ENCODE peak calls at places on chromosomes 16 and 17, in nine cellular contexts. K is body of pancreas, Q is RWPE2, X is Caco-2, L is DND-41, S is heart right ventricle, I is PC-3, N is pancreas, Z is suprapubic skin. R is an unnamed sample.

GRCh38 chr17:32275060-32276042 is 9.7 kb downstream of the RHBDL3 start:
- DNase-seq in I (peak; percentile 74), L (no peak), Z (no peak), S (no peak), N (no peak), Q (no peak), X (no peak), K (no peak), R (no peak)

GRCh38 chr17:40519089-40519775 is 17.8 kb upstream of the TNS4 start:
- DNase-seq in X (no peak), I (no peak), S (no peak), L (no peak), N (no peak), K (no peak), Q (peak; percentile 38), Z (peak; percentile 58), R (no peak)

GRCh38 chr17:35668807-35669206 is 62.6 kb upstream of the RASL10B start:
- DNase-seq in X (no peak), I (no peak), K (no peak), S (no peak), N (no peak), Q (no peak), Z (no peak), L (no peak), R (no peak)

GRCh38 chr17:72534265-72534664 is 413.4 kb downstream of the SOX9 start:
- DNase-seq in S (no peak), X (no peak), I (no peak), Z (no peak), Q (no peak), N (no peak), K (no peak), L (no peak), R (no peak)

GRCh38 chr17:43906951-43907424 is 348 bp downstream of the MPP2 start:
- DNase-seq in Q (no peak), L (no peak), K (peak; percentile 22), S (no peak), X (no peak), N (no peak), I (no peak), Z (no peak), R (no peak)

GRCh38 chr17:1491406-1492248 is 859 bp downstream of the MYO1C start:
- DNase-seq in S (peak; percentile 67), Q (no peak), X (no peak), N (peak; percentile 54), K (peak; percentile 77), I (peak; percentile 52), Z (no peak), L (no peak), R (peak; percentile 37)

GRCh38 chr17:19019041-19019941 is 14.7 kb upstream of the FAM83G start:
- DNase-seq in L (no peak), I (no peak), Z (no peak), S (no peak), Q (peak; percentile 62), K (peak; percentile 7), X (no peak), N (no peak), R (no peak)

GRCh38 chr17:47277921-47278320 is 24.3 kb downstream of the ITGB3 start:
- DNase-seq in I (no peak), Z (no peak), N (no peak), S (no peak), L (no peak), Q (no peak), X (no peak), K (no peak), R (no peak)

GRCh38 chr17:61837175-61838051 is 25.9 kb downstream of the BRIP1 start:
- DNase-seq in S (peak; percentile 24), I (peak; percentile 85), N (peak; percentile 44), X (peak; percentile 51), Z (no peak), L (peak; percentile 51), K (peak; percentile 75), Q (no peak), R (peak; percentile 20)

DNA sequence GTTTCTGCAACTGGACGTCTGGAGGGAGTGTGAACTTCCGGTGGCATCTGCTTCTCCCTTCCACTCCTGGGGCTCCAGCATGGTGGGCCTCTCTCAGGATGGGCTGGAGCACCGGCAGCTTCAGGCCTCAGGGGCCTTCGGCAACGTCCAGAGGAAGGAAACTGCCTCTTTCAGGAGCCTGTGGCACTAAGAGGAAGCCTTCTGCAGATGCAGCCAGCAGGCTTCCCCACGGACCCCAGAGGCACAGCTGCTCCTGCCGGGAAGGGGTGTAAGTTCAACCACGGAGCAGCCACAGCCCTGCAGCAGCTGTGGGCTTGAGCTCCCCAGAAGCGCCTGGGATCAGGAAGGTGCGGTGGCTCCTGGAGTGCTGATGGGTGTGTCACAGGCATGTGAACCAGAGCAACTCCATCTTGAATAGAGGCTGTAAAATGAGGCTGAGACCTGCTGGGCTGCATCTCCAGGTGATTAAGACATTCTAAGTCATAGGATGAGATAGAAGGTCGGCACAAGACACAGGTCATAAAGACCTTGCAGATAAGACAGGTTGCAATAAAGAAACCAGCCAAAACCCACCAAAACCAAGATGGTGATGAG is 50.8 kb upstream of the KLHDC4 start:
- DNase-seq in L (no peak), Q (no peak), I (no peak), K (no peak), N (no peak), X (no peak), Z (no peak), S (no peak), R (no peak)
- H3K4me1 ChIP-seq in L (peaks cover 10% of the 10 kb centered on the region), Q (no peaks in the 10 kb centered on the region), I (no peaks in the 10 kb centered on the region), K (no peaks in the 10 kb centered on the region), N (no peaks in the 10 kb centered on the region), X (no peaks in the 10 kb centered on the region), Z (no peaks in the 10 kb centered on the region), S (peaks cover 4% of the 10 kb centered on the region), R (peaks cover 4% of the 10 kb centered on the region)

GRCh38 chr16:12901204-12901596 is 198 bp upstream of the SHISA9 start:
- DNase-seq in Q (no peak), I (no peak), K (no peak), Z (no peak), X (no peak), L (no peak), N (no peak), S (no peak), R (no peak)
- H3K4me1 ChIP-seq in Q (no peaks in the 10 kb centered on the region), I (peaks cover 10% of the 10 kb centered on the region), K (peaks cover 29% of the 10 kb centered on the region), Z (peaks cover 27% of the 10 kb centered on the region), X (no peaks in the 10 kb centered on the region), L (no peaks in the 10 kb centered on the region), N (no peaks in the 10 kb centered on the region), S (no peaks in the 10 kb centered on the region), R (peaks cover 3% of the 10 kb centered on the region)

GRCh38 chr17:48439875-48440505 is 10.0 kb upstream of the SKAP1 start:
- DNase-seq in X (no peak), Z (no peak), K (peak; percentile 37), I (no peak), N (no peak), S (no peak), Q (no peak), L (no peak), R (peak; percentile 53)

GRCh38 chr17:48439473-48439872 is 9.5 kb upstream of the SKAP1 start:
- DNase-seq in Z (no peak), K (no peak), Q (no peak), X (no peak), S (no peak), N (no peak), L (no peak), I (no peak), R (no peak)

GRCh38 chr17:48440660-48441059 is 10.6 kb upstream of the SKAP1 start:
- DNase-seq in Z (no peak), K (no peak), Q (no peak), X (no peak), N (no peak), I (no peak), S (no peak), L (no peak), R (no peak)

GRCh38 chr17:48438662-48439061 is 8.6 kb upstream of the SKAP1 start:
- DNase-seq in L (no peak), I (no peak), K (no peak), N (no peak), Q (no peak), S (no peak), X (no peak), Z (no peak), R (no peak)

DNA sequence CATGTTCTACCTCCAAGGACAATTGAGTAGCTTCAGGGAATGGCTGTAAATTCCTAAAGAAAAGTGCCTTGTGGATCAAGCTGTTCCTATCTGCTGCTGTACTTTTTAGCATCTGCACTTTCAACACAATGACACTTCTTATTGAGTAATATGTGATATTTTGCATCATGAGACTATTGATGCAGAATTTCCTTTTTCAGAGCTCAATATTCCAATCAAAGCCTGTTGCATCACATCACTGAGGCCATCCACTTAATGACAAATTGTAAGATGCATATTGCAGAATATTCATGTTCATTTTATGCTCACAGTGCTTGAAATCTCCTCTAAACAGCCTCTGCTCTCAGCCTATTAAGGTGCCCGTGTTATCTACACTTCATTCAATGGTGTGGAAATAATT is 9.1 kb upstream of the SKAP1 start:
- DNase-seq in X (no peak), L (no peak), Z (no peak), S (no peak), I (no peak), Q (no peak), K (no peak), N (no peak), R (no peak)
- H3K4me1 ChIP-seq in X (peaks cover 8% of the 10 kb centered on the region), L (peaks cover 28% of the 10 kb centered on the region), Z (no peaks in the 10 kb centered on the region), S (no peaks in the 10 kb centered on the region), I (peaks cover 5% of the 10 kb centered on the region), Q (peaks cover 7% of the 10 kb centered on the region), K (peaks cover 15% of the 10 kb centered on the region), N (no peaks in the 10 kb centered on the region), R (peaks cover 67% of the 10 kb centered on the region)

GRCh38 chr16:30355144-30355953 is at the start of gene CD2BP2:
- DNase-seq in Q (peak; percentile 96), S (peak; percentile 98), K (peak; percentile 95), N (peak; percentile 97), X (peak; percentile 97), Z (peak; percentile 97), L (peak; percentile 94), I (peak; percentile 98), R (peak; percentile 81)

GRCh38 chr16:30357715-30358576 is 2.8 kb upstream of the CD2BP2 start:
- DNase-seq in K (no peak), Z (no peak), X (no peak), S (no peak), L (no peak), I (no peak), Q (no peak), N (peak; percentile 16), R (no peak)

GRCh38 chr16:30357085-30357714 is 2.1 kb upstream of the CD2BP2 start:
- DNase-seq in I (no peak), L (no peak), S (no peak), K (no peak), Z (no peak), N (peak; percentile 15), X (no peak), Q (no peak), R (no peak)

GRCh38 chr16:30355954-30356308 is 823 bp upstream of the CD2BP2 start:
- DNase-seq in Z (no peak), S (no peak), X (no peak), I (no peak), L (no peak), N (no peak), K (no peak), Q (no peak), R (no peak)

DNA sequence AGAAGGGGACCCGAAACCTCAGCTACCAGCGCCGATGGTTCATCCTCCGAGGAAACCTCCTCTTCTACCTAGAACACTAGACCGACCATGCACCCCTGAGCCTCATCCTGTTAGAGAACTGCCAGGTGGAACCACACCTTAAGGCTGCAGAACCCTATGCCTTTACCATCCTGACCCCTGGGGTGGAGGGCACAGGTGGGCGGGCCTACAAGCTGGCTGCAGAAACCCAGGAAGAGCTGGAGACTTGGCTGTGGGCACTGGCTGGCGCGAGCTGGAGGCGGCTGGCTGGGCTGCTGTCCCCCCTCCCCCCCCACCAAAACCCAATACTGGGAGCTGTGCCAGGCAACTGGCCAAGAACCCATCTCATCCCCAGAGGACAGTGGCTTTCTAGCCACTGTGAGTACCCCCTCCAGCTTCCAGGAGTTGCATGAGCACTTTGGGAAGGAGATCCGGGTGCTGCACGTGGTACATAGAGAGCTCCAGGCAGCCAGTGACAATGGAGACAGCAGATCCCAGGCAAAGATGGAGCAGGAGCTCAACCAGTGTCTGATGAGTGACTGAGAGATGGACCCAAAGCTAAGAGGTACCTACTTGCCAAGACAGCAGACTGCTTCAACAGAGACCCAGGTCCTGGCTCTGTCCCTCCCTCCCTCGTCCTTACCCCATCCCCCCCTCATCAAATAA is 1.4 kb upstream of the CD2BP2 start:
- DNase-seq in X (no peak), Z (no peak), K (no peak), Q (no peak), L (no peak), I (no peak), N (peak; percentile 35), S (no peak), R (no peak)
- H3K4me1 ChIP-seq in X (peaks cover 5% of the 10 kb centered on the region), Z (peaks cover 53% of the 10 kb centered on the region), K (peaks cover 49% of the 10 kb centered on the region), Q (no peaks in the 10 kb centered on the region), L (peaks cover 45% of the 10 kb centered on the region), I (peaks cover 32% of the 10 kb centered on the region), N (peaks cover 28% of the 10 kb centered on the region), S (peaks cover 44% of the 10 kb centered on the region), R (peaks cover 24% of the 10 kb centered on the region)

R was measured in effector memory CD4-positive, alpha-beta T cell.